ENCODE peak calls at places on chromosomes 5 and 9, in eight cellular contexts. S is esophagus muscularis mucosa, Z is body of pancreas, W is psoas muscle, Q is Peyer's patch, A is fibroblast of pulmonary artery, D is H7, M is PC-3. P is an unnamed sample.

GRCh38 chr5:10935536-10935935 is 174.5 kb upstream of the DAP start:
- DNase-seq in S (peak; percentile 68), A (no peak), Q (no peak), M (no peak), D (no peak), Z (no peak), W (no peak), P (no peak)

GRCh38 chr5:135213034-135213386 is 179.0 kb upstream of the PITX1 start:
- DNase-seq in W (no peak), Z (no peak), A (no peak), D (no peak), S (peak; percentile 66), Q (no peak), M (no peak), P (no peak)

GRCh38 chr5:58893551-58893950 is 310.7 kb downstream of the RAB3C start:
- DNase-seq in W (no peak), Q (no peak), M (no peak), Z (no peak), S (peak; percentile 87), D (no peak), A (no peak), P (no peak)

GRCh38 chr9:35593581-35593980 is 11.5 kb upstream of the TESK1 start:
- DNase-seq in D (no peak), M (no peak), A (no peak), Q (no peak), S (no peak), Z (no peak), W (no peak), P (no peak)

GRCh38 chr5:110916373-110917049 is 155.0 kb upstream of the TSLP start:
- DNase-seq in A (peak; percentile 90), Z (peak; percentile 23), M (peak; percentile 90), D (no peak), W (no peak), S (no peak), Q (no peak), P (no peak)

GRCh38 chr9:89387970-89388867 is 69.9 kb downstream of the SECISBP2 start:
- DNase-seq in Q (no peak), A (peak; percentile 90), W (peak; percentile 87), M (no peak), S (no peak), Z (peak; percentile 72), D (no peak), P (peak; percentile 78)

GRCh38 chr9:77475641-77476473 is 172.3 kb downstream of the GNA14 start:
- DNase-seq in S (peak; percentile 79), W (no peak), D (peak; percentile 26), M (no peak), Q (no peak), A (peak; percentile 84), Z (no peak), P (no peak)

GRCh38 chr9:93422987-93423386 is 28.5 kb upstream of the FAM120A start:
- DNase-seq in A (no peak), S (no peak), W (no peak), Z (peak; percentile 48), M (no peak), Q (no peak), D (no peak), P (no peak)

GRCh38 chr9:6414291-6414690 is 1.3 kb downstream of the UHRF2 start:
- DNase-seq in M (peak; percentile 37), A (peak; percentile 53), W (no peak), Z (no peak), S (no peak), Q (no peak), D (no peak), P (no peak)

GRCh38 chr9:133188006-133188842 is 20.8 kb downstream of the OBP2B start:
- DNase-seq in Z (peak; percentile 23), M (peak; percentile 48), A (peak; percentile 7), Q (no peak), D (peak; percentile 93), W (no peak), S (no peak), P (no peak)

GRCh38 chr9:121836382-121836885 is 185.0 kb downstream of the DAB2IP start:
- DNase-seq in W (peak; percentile 14), A (no peak), S (no peak), D (no peak), Z (no peak), M (no peak), Q (no peak), P (no peak)

GRCh38 chr5:109411627-109412026 is 1.9 kb upstream of the PJA2 start:
- DNase-seq in S (no peak), Q (no peak), Z (peak; percentile 11), M (peak; percentile 73), D (no peak), W (no peak), A (peak; percentile 94), P (no peak)

GRCh38 chr5:568809-569208 is 43.3 kb upstream of the CEP72 start:
- DNase-seq in D (peak; percentile 37), A (no peak), M (no peak), S (no peak), Z (no peak), W (peak; percentile 40), Q (no peak), P (no peak)

GRCh38 chr5:74334434-74335364 is 305.8 kb downstream of the ENC1 start:
- DNase-seq in Q (no peak), S (no peak), A (no peak), M (no peak), W (no peak), D (no peak), Z (no peak), P (no peak)

GRCh38 chr9:4073371-4073770 is 226.5 kb downstream of the GLIS3 start:
- DNase-seq in D (peak; percentile 39), A (no peak), Z (no peak), Q (no peak), W (no peak), S (peak; percentile 53), M (peak; percentile 18), P (no peak)

GRCh38 chr5:107672212-107673105 is 1.7 kb upstream of the EFNA5 start:
- DNase-seq in S (no peak), M (peak; percentile 96), Q (peak; percentile 65), W (peak; percentile 72), D (peak; percentile 91), A (peak; percentile 99), Z (peak; percentile 86), P (peak; percentile 88)

GRCh38 chr5:159469496-159470370 is 139.4 kb upstream of the IL12B start:
- DNase-seq in Z (no peak), D (no peak), S (peak; percentile 64), M (peak; percentile 61), A (no peak), Q (no peak), W (no peak), P (no peak)

GRCh38 chr5:179185256-179186091 is 125.3 kb downstream of the ZNF354C start:
- DNase-seq in S (no peak), D (peak; percentile 78), M (no peak), A (no peak), Q (peak; percentile 26), W (peak; percentile 35), Z (no peak), P (peak; percentile 44)

GRCh38 chr5:59079622-59080620 is 497.0 kb downstream of the RAB3C start:
- DNase-seq in D (no peak), S (no peak), Z (peak; percentile 53), A (peak; percentile 98), W (no peak), M (peak; percentile 54), Q (no peak), P (peak; percentile 10)

GRCh38 chr5:87156631-87157030 is 111.1 kb upstream of the RASA1 start:
- DNase-seq in M (peak; percentile 45), S (no peak), W (no peak), D (no peak), Z (no peak), Q (no peak), A (no peak), P (no peak)

GRCh38 chr5:132410451-132411381 is 41.2 kb downstream of the SLC22A5 start:
- DNase-seq in A (peak; percentile 75), Q (peak; percentile 90), D (peak; percentile 96), M (peak; percentile 64), W (peak; percentile 93), Z (peak; percentile 90), S (peak; percentile 94), P (peak; percentile 94)
- H3K4me3 ChIP-seq in A (peak overlapping the region; percentile 68), Q (peak overlapping the region; percentile 89), D (peak overlapping the region; percentile 53), M (peak overlapping the region; percentile 71), W (peak overlapping the region; percentile 92), Z (peak overlapping the region; percentile 65), S (peak overlapping the region; percentile 73), P (peak overlapping the region; percentile 74)

GRCh38 chr5:51095481-51095880 is 287.8 kb upstream of the ISL1 start:
- DNase-seq in M (no peak), D (peak; percentile 6), Z (no peak), W (no peak), Q (no peak), A (no peak), S (no peak), P (no peak)
- H3K4me3 ChIP-seq in M (no peak overlapping the region), D (no peak overlapping the region), Z (no peak overlapping the region), W (no peak overlapping the region), Q (no peak overlapping the region), A (no peak overlapping the region), S (no peak overlapping the region), P (no peak overlapping the region)

GRCh38 chr9:134641173-134641985 is at the start of gene COL5A1:
- DNase-seq in A (peak; percentile 92), S (peak; percentile 97), M (peak; percentile 81), Z (peak; percentile 84), D (peak; percentile 99), Q (peak; percentile 73), W (peak; percentile 92), P (peak; percentile 97)

GRCh38 chr9:134641989-134642384 is 384 bp downstream of the COL5A1 start:
- DNase-seq in Z (no peak), A (no peak), S (no peak), Q (no peak), M (no peak), D (peak; percentile 76), W (no peak), P (peak; percentile 72)

GRCh38 chr9:134640491-134641172 is 971 bp upstream of the COL5A1 start:
- DNase-seq in Z (no peak), Q (no peak), S (no peak), A (peak; percentile 13), W (no peak), M (no peak), D (no peak), P (peak; percentile 16)

GRCh38 chr9:134643306-134643705 is 1.7 kb downstream of the COL5A1 start:
- DNase-seq in D (peak; percentile 74), M (peak; percentile 13), W (no peak), Q (no peak), A (peak; percentile 51), Z (no peak), S (no peak), P (peak; percentile 74)

GRCh38 chr9:134642385-134643181 is 980 bp downstream of the COL5A1 start:
- DNase-seq in S (no peak), M (peak; percentile 18), Z (peak; percentile 54), W (peak; percentile 77), Q (no peak), A (peak; percentile 84), D (peak; percentile 89), P (peak; percentile 70)
- H3K4me3 ChIP-seq in S (peak overlapping the region; percentile 91), M (peak overlapping the region; percentile 69), Z (no peak overlapping the region), W (peak overlapping the region; percentile 64), Q (peak overlapping the region; percentile 58), A (peak overlapping the region; percentile 85), D (peak overlapping the region; percentile 74), P (peak overlapping the region; percentile 66)

DNA sequence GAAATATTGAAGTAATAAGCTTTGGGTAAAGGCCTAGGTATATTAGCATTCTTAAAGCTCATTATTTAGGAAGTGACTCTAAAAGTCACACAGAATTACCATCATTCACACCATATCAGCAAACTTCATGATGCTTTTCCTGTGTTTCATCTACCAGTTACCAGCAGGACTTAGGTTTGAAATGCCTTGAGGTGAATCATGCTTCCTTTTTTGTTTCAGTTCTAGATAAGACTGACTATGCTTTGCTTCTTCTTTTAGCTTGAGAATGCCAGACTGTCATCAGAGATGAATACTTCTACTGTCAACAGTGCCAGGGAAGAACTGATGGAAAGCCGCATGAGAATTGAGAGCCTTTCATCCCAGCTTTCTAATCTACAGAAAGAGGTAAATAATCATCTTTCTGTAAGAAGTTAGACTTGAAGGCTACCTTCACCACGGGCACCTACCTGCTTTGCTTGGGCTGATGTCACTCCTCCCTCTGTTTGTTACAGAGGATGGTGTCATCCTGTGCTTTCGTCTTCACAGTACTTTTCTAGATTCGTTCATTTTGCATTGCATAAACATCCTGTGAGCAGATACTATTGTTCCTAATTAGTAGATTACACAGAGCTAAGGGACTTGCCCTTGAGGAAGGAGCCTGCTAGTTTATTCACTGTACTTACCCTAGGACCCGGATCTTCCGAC is 34.7 kb downstream of the LMNB1 start:
- DNase-seq in M (no peak), W (no peak), D (no peak), A (peak; percentile 91), Z (no peak), S (no peak), Q (no peak), P (no peak)
- H3K4me3 ChIP-seq in M (no peak overlapping the region), W (no peak overlapping the region), D (no peak overlapping the region), A (peak overlapping the region; percentile 44), Z (no peak overlapping the region), S (no peak overlapping the region), Q (no peak overlapping the region), P (no peak overlapping the region)